ENCODE peak calls at places on chromosomes 6 and 20, in seven cellular contexts. Z is GM23248, X is BE2C, Q is hepatocyte, G is transverse colon, C is GM06990, P is heart left ventricle. I is an unnamed sample. For H3K27me3, the result is how much of the 10 kb centered on the place peaks cover.

GRCh38 chr6:36544228-36544627 is 3.1 kb downstream of the STK38 start:
- DNase-seq in G (peak), Z (peak), Q (no peak), X (no peak), C (no peak), P (no peak), I (no peak)

GRCh38 chr6:22145823-22146379 is 150.9 kb downstream of the PRL start:
- DNase-seq in G (no peak), Z (peak), C (no peak), X (peak), P (no peak), Q (peak), I (no peak)

GRCh38 chr6:138814179-138814834 is 18.4 kb downstream of the ECT2L start:
- DNase-seq in X (no peak), Z (no peak), Q (peak), P (no peak), G (no peak), C (no peak), I (no peak)

GRCh38 chr20:1301031-1301529 is 27.9 kb downstream of the SDCBP2 start:
- DNase-seq in P (no peak), C (no peak), G (no peak), Q (no peak), X (no peak), Z (peak), I (no peak)

GRCh38 chr6:47094351-47094925 is 52.3 kb upstream of the ADGRF1 start:
- DNase-seq in G (peak), C (no peak), Z (no peak), X (no peak), P (no peak), Q (peak), I (peak)

GRCh38 chr6:147407571-147407970 is 100.9 kb upstream of the SAMD5 start:
- DNase-seq in C (no peak), P (no peak), Z (no peak), G (no peak), Q (no peak), X (no peak), I (no peak)

GRCh38 chr20:18615020-18615652 is 27.3 kb downstream of the DTD1 start:
- DNase-seq in G (no peak), C (no peak), Z (no peak), Q (no peak), P (no peak), X (no peak), I (no peak)

GRCh38 chr20:20780127-20780822 is 67.8 kb upstream of the RALGAPA2 start:
- DNase-seq in X (no peak), G (peak), Z (peak), P (peak), Q (peak), C (peak), I (peak)

GRCh38 chr6:47599512-47599911 is 98.9 kb upstream of the ADGRF4 start:
- DNase-seq in C (no peak), G (no peak), Z (no peak), Q (no peak), X (no peak), P (no peak), I (no peak)

GRCh38 chr6:67506352-67506751 is 1128.7 kb upstream of the ADGRB3 start:
- DNase-seq in G (no peak), Z (no peak), Q (no peak), X (no peak), C (no peak), P (no peak), I (no peak)

GRCh38 chr20:46505501-46505900 is 7.9 kb downstream of the ZNF334 start:
- DNase-seq in X (no peak), G (no peak), C (no peak), Q (no peak), P (no peak), Z (no peak), I (no peak)

GRCh38 chr6:168756009-168756634 is 315.1 kb downstream of the SMOC2 start:
- DNase-seq in X (no peak), G (no peak), C (no peak), Z (no peak), P (no peak), Q (no peak), I (no peak)

GRCh38 chr6:3139090-3139903 is 18.0 kb downstream of the TUBB2A start:
- DNase-seq in Q (peak), C (peak), X (no peak), G (peak), Z (peak), P (peak), I (peak)

DNA sequence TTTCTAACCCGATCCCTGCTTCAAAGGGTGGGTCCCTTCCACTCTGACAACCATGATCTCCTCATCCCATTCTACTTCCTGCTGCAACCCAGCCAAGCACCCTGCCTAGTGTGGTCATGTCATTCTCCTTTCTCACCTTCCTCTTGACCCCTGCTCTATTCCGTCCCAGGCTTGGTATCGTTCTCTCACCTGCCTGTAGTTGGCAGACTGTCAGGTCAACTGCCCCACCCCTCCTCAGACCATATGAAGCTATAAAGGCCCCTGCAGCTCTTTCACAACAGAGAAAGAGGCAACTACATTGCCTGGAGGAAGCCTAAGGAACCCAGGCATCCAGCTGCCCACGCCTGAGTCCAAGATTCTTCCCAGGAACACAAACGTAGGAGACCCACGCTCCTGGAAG is at the start of gene MUC21:
- DNase-seq in Q (no peak), X (no peak), P (no peak), C (no peak), G (no peak), Z (no peak), I (no peak)
- H3K27me3 ChIP-seq in Q (under half), X (under half), P (under half), C (under half), G (under half), Z (under half), I (under half)

GRCh38 chr20:43925215-43925614 is 10.6 kb downstream of the TOX2 start:
- DNase-seq in Q (no peak), G (no peak), C (peak), X (no peak), P (no peak), Z (peak), I (no peak)

GRCh38 chr20:43925786-43926185 is 11.1 kb downstream of the TOX2 start:
- DNase-seq in X (no peak), G (peak), C (no peak), Z (peak), Q (no peak), P (no peak), I (no peak)

GRCh38 chr20:43926691-43927090 is 12.0 kb downstream of the TOX2 start:
- DNase-seq in G (no peak), X (no peak), Q (no peak), C (no peak), Z (no peak), P (no peak), I (no peak)

GRCh38 chr20:43923917-43924316 is 9.3 kb downstream of the TOX2 start:
- DNase-seq in X (no peak), G (no peak), Z (no peak), Q (no peak), P (no peak), C (no peak), I (no peak)

GRCh38 chr20:43926287-43926686 is 11.6 kb downstream of the TOX2 start:
- DNase-seq in C (no peak), Q (no peak), G (no peak), X (no peak), Z (no peak), P (no peak), I (no peak)
- H3K27me3 ChIP-seq in C (under half), Q (under half), G (under half), X (under half), Z (under half), P (under half), I (under half)

GRCh38 chr6:155261146-155261900 is 2.5 kb upstream of the CLDN20 start:
- DNase-seq in Q (no peak), Z (no peak), C (no peak), P (no peak), G (no peak), X (no peak), I (no peak)
- H3K27me3 ChIP-seq in Q (under half), Z (under half), C (under half), P (under half), G (under half), X (under half), I (under half)

GRCh38 chr20:56924316-56924975 is 295.3 kb downstream of the TFAP2C start:
- DNase-seq in P (no peak), X (no peak), Q (no peak), C (no peak), Z (no peak), G (no peak), I (no peak)

GRCh38 chr20:56928007-56928406 is 298.9 kb downstream of the TFAP2C start:
- DNase-seq in Q (no peak), P (no peak), Z (no peak), C (no peak), X (no peak), G (no peak), I (no peak)

GRCh38 chr20:56924976-56925695 is 296.0 kb downstream of the TFAP2C start:
- DNase-seq in C (no peak), P (no peak), G (peak), Z (peak), Q (peak), X (peak), I (no peak)

GRCh38 chr20:56926501-56926900 is 297.4 kb downstream of the TFAP2C start:
- DNase-seq in X (no peak), Q (no peak), C (no peak), Z (no peak), P (no peak), G (no peak), I (no peak)

DNA sequence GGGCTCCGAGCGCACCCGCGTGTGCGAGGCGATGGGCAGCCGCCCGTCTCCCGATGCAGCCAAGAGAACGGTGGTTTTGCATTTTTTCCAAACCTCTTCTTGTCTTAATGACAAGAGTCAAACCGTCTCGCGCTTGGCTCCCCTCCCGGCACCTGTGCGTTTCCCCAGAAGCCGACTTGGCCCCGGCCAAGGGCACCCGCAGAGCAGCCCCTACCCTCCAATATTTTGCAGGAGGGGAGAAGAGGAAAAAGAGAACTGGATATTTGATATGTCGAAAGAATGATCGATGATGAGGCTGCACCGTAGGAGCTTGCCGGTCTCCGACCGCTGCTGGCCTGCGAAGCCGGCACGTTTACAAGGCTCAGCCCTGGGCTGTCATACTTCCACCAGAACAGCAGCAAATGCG is 296.6 kb downstream of the TFAP2C start:
- DNase-seq in Q (no peak), Z (peak), P (no peak), X (no peak), G (no peak), C (no peak), I (peak)
- H3K27me3 ChIP-seq in Q (half or more), Z (half or more), P (half or more), X (half or more), G (half or more), C (under half), I (under half)